ENCODE peak calls at places on chromosomes 13 and 19, in ten cellular contexts. O, W, I, Q, U, H, D, Y, X and J are unnamed samples.

GRCh38 chr13:100673831-100674362 is 698 bp downstream of the TMTC4 start:
- DNase-seq in O (peak; percentile 50), W (peak; percentile 89), I (peak; percentile 39), Q (peak; percentile 81), U (no peak), H (peak; percentile 57), D (peak; percentile 76), Y (peak; percentile 89), X (no peak), J (peak; percentile 80)

GRCh38 chr19:1512671-1513491 is at the start of gene ADAMTSL5:
- DNase-seq in O (peak; percentile 78), W (peak; percentile 41), I (peak; percentile 20), Q (peak; percentile 71), U (peak; percentile 67), H (peak; percentile 87), D (peak; percentile 81), Y (peak; percentile 88), X (no peak), J (peak; percentile 71)

GRCh38 chr19:43467730-43468129 is 2.3 kb upstream of the LYPD3 start:
- DNase-seq in O (no peak), W (peak; percentile 48), I (no peak), Q (no peak), U (no peak), H (no peak), D (no peak), Y (peak; percentile 69), X (no peak), J (peak; percentile 36)

GRCh38 chr13:73092831-73093230 is 34.0 kb downstream of the KLF5 start:
- DNase-seq in O (no peak), W (no peak), I (no peak), Q (no peak), U (no peak), H (no peak), D (no peak), Y (no peak), X (no peak), J (no peak)

GRCh38 chr19:47697863-47698609 is 15.2 kb upstream of the EHD2 start:
- DNase-seq in O (peak; percentile 74), W (peak; percentile 66), I (peak; percentile 66), Q (peak; percentile 84), U (peak; percentile 80), H (peak; percentile 85), D (peak; percentile 84), Y (peak; percentile 91), X (no peak), J (peak; percentile 76)

GRCh38 chr13:99496322-99497142 is 4.7 kb upstream of the TM9SF2 start:
- DNase-seq in O (peak; percentile 77), W (peak; percentile 28), I (peak; percentile 60), Q (peak; percentile 45), U (no peak), H (no peak), D (no peak), Y (peak; percentile 65), X (no peak), J (no peak)

GRCh38 chr13:102386461-102386860 is 15.4 kb downstream of the FGF14 start:
- DNase-seq in O (no peak), W (no peak), I (no peak), Q (no peak), U (no peak), H (no peak), D (no peak), Y (no peak), X (no peak), J (no peak)

GRCh38 chr19:604355-604754 is 14.7 kb downstream of the HCN2 start:
- DNase-seq in O (no peak), W (no peak), I (no peak), Q (no peak), U (no peak), H (peak; percentile 43), D (no peak), Y (no peak), X (no peak), J (peak; percentile 37)

GRCh38 chr19:10744848-10745293 is 27.0 kb downstream of the DNM2 start:
- DNase-seq in O (no peak), W (no peak), I (no peak), Q (no peak), U (no peak), H (no peak), D (no peak), Y (no peak), X (no peak), J (no peak)

GRCh38 chr13:40916207-40916998 is 102.7 kb downstream of the ELF1 start:
- DNase-seq in O (no peak), W (peak; percentile 56), I (no peak), Q (no peak), U (no peak), H (no peak), D (no peak), Y (peak; percentile 74), X (no peak), J (no peak)

GRCh38 chr19:15101479-15102082 is 5.6 kb upstream of the SYDE1 start:
- DNase-seq in O (no peak), W (peak; percentile 27), I (peak; percentile 49), Q (no peak), U (peak; percentile 48), H (no peak), D (no peak), Y (peak; percentile 60), X (no peak), J (no peak)

GRCh38 chr19:10603873-10604459 is 16.9 kb upstream of the AP1M2 start:
- DNase-seq in O (no peak), W (no peak), I (no peak), Q (no peak), U (no peak), H (peak; percentile 67), D (no peak), Y (peak; percentile 13), X (no peak), J (no peak)

DNA sequence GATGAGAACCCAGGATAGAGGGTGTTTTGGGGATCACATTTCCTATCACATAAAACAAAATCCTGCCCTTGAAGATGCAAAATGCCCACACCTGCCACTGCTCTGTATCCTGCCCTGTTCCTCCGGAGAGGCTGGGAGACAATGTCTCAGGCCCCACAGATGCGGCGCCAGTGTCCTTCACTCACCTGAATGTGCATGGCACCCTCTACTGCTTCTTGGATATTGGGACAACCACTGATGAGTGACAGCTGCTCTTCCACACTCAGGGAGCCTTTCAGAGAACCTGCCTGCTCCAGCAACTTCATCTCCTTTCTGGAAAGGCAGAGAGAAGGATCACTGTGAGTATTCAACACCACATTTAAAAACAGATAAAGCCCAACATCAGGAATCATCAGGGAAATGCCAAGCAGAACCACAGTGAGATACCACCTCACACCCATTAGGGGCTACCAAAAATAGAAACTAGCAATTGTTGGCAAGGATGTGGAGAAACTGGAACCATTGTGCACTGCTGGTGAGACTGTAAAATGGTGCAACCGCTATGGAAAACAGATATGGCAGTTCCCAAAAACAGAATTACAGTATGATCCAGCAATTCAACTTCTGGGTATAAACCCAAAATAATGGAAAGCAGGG is 36.4 kb downstream of the CRYL1 start:
- DNase-seq in O (no peak), W (no peak), I (no peak), Q (no peak), U (no peak), H (peak; percentile 54), D (no peak), Y (no peak), X (no peak), J (peak; percentile 41)
- TF ChIP-seq CTCF in O (no peak), W (peak; percentile 32), I (no peak), Q (no peak), U (no peak), H (no peak), D (no peak), Y (no peak), X (no peak), J (no peak)

DNA sequence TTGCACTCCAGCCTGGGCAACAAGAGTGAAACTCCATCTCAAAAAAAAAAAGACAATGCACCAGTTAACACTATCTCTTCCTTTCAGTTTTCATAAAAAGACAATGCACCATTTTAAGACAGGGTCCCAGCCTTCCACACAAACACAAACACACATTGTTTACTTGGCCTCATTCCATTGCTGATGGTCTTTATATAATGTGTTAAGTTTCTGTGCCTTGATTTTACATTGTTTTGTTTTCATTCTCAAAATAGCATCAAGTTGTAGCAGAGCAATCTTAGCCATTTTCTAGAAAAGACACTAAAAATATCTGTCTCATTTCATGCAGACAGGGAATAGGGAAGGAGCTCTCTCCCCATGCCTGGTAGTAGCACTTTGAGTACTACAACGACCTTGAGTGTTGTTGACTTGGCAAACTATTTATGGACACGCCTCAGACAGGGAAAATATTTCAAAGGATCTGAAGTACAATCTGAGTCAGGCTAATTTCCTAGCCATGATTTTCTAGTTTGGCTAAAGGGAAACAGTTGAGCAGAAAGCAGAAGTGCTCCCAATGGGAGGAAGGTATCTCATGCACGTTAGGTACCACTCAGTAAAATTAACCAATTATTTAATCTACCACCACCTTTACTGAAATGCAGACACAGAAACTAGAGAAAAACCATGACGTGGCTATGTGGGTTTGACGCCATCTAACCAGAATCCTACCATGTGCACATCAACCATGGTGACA is 120.6 kb downstream of the ABCC4 start:
- DNase-seq in O (no peak), W (no peak), I (no peak), Q (no peak), U (peak; percentile 49), H (no peak), D (no peak), Y (no peak), X (no peak), J (no peak)
- TF ChIP-seq CTCF in O (no peak), W (no peak), I (no peak), Q (no peak), U (no peak), H (no peak), D (no peak), Y (no peak), X (no peak), J (no peak)

GRCh38 chr13:24540236-24541126 is 27.9 kb upstream of the PARP4 start:
- DNase-seq in O (no peak), W (no peak), I (no peak), Q (no peak), U (peak; percentile 4), H (peak; percentile 18), D (no peak), Y (peak; percentile 9), X (no peak), J (no peak)
- TF ChIP-seq CTCF in O (no peak), W (no peak), I (no peak), Q (no peak), U (peak; percentile 52), H (peak; percentile 20), D (no peak), Y (no peak), X (no peak), J (no peak)

GRCh38 chr13:113766035-113766800 is 7.2 kb downstream of the TMEM255B start:
- DNase-seq in O (peak; percentile 12), W (no peak), I (no peak), Q (peak; percentile 30), U (no peak), H (no peak), D (peak; percentile 53), Y (no peak), X (no peak), J (no peak)

GRCh38 chr13:113763961-113764792 is 5.2 kb downstream of the TMEM255B start:
- DNase-seq in O (no peak), W (no peak), I (no peak), Q (peak; percentile 27), U (no peak), H (no peak), D (peak; percentile 62), Y (no peak), X (no peak), J (no peak)

GRCh38 chr13:113764793-113765190 is 5.8 kb downstream of the TMEM255B start:
- DNase-seq in O (no peak), W (no peak), I (no peak), Q (peak; percentile 25), U (no peak), H (no peak), D (peak; percentile 55), Y (no peak), X (no peak), J (no peak)

GRCh38 chr13:113767366-113767765 is 8.3 kb downstream of the TMEM255B start:
- DNase-seq in O (no peak), W (no peak), I (no peak), Q (no peak), U (no peak), H (no peak), D (no peak), Y (peak; percentile 69), X (no peak), J (no peak)

GRCh38 chr13:113765241-113765910 is 6.3 kb downstream of the TMEM255B start:
- DNase-seq in O (peak; percentile 3), W (no peak), I (no peak), Q (no peak), U (no peak), H (no peak), D (peak; percentile 8), Y (peak; percentile 83), X (no peak), J (no peak)
- TF ChIP-seq CTCF in O (no peak), W (no peak), I (no peak), Q (no peak), U (no peak), H (no peak), D (no peak), Y (no peak), X (no peak), J (no peak)